ENCODE peak calls at places on chromosomes 11 and 22, in six cellular contexts. I is brain microvascular endothelial cell, J is PC-3, M is progenitor cell of endocrine pancreas, D is adrenal gland, G is WTC11. T is an unnamed sample.

GRCh38 chr11:819943-820649 is 1.4 kb downstream of the PNPLA2 start:
- DNase-seq in I (no peak), J (peak; percentile 88), M (peak; percentile 60), D (peak; percentile 97), G (peak; percentile 81), T (peak; percentile 98)

GRCh38 chr11:19632435-19632834 is 80.2 kb upstream of the NAV2 start:
- DNase-seq in I (no peak), J (peak; percentile 36), M (no peak), D (no peak), G (no peak), T (no peak)

GRCh38 chr11:88520391-88520790 is 182.9 kb upstream of the CTSC start:
- DNase-seq in I (no peak), J (no peak), M (no peak), D (no peak), G (no peak), T (no peak)

GRCh38 chr22:49913026-49913425 is 5.2 kb downstream of the ALG12 start:
- DNase-seq in I (no peak), J (no peak), M (no peak), D (no peak), G (no peak), T (no peak)

GRCh38 chr11:91104237-91104636 is 881.4 kb upstream of the CHORDC1 start:
- DNase-seq in I (peak; percentile 52), J (peak; percentile 89), M (no peak), D (peak; percentile 26), G (no peak), T (no peak)

GRCh38 chr11:133917921-133918605 is 38.7 kb downstream of the IGSF9B start:
- DNase-seq in I (no peak), J (no peak), M (no peak), D (no peak), G (peak; percentile 42), T (no peak)

GRCh38 chr22:19701420-19702145 is 12.7 kb upstream of the SEPTIN5 start:
- DNase-seq in I (no peak), J (no peak), M (no peak), D (no peak), G (no peak), T (no peak)

GRCh38 chr22:25141994-25142620 is 57.6 kb upstream of the CRYBB3 start:
- DNase-seq in I (no peak), J (no peak), M (no peak), D (peak; percentile 66), G (no peak), T (no peak)

GRCh38 chr11:47928426-47928825 is 51.9 kb upstream of the PTPRJ start:
- DNase-seq in I (no peak), J (no peak), M (no peak), D (no peak), G (no peak), T (no peak)

GRCh38 chr11:70078095-70078795 is at the start of gene ANO1:
- DNase-seq in I (no peak), J (peak; percentile 51), M (no peak), D (no peak), G (peak; percentile 36), T (no peak)

GRCh38 chr22:22616636-22617035 is 27.8 kb upstream of the GGTLC2 start:
- DNase-seq in I (no peak), J (no peak), M (no peak), D (no peak), G (no peak), T (no peak)

GRCh38 chr11:102632026-102632425 is 6.9 kb upstream of the MMP20 start:
- DNase-seq in I (no peak), J (peak; percentile 17), M (no peak), D (no peak), G (no peak), T (no peak)

GRCh38 chr11:112961751-112962747 is 829 bp downstream of the NCAM1 start:
- DNase-seq in I (no peak), J (no peak), M (peak; percentile 22), D (peak; percentile 23), G (peak; percentile 31), T (no peak)

DNA sequence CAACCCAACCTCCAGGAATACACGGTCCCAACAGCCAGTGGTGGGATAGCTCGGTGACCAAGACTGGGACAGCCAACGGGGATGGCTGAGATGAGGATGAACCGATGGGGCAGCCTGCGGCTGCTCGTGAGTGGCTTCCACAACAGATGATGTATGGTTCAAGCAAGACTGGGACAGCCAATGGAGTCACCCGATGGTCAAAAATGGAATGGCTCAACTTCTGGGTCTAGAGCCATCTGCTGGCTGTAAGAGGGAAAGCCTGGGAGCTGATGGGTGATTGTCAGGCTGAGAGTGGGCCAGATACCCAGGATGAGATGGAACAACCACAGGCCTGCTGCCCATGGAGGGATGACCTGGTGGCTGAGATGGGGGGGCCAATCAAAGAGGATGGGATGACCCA is 35.5 kb downstream of the SYT7 start:
- DNase-seq in I (peak; percentile 11), J (peak; percentile 33), M (no peak), D (no peak), G (no peak), T (no peak)
- TF ChIP-seq CTCF in I (peak; percentile 73), J (peak; percentile 82), M (peak; percentile 17), D (peak; percentile 21), G (peak; percentile 38), T (no peak)

GRCh38 chr11:72331761-72332160 is 87.8 kb upstream of the PHOX2A start:
- DNase-seq in I (no peak), J (no peak), M (no peak), D (no peak), G (no peak), T (no peak)

GRCh38 chr11:72333657-72334056 is 89.7 kb upstream of the PHOX2A start:
- DNase-seq in I (no peak), J (no peak), M (no peak), D (no peak), G (peak; percentile 69), T (no peak)

GRCh38 chr11:72330131-72330727 is 86.3 kb upstream of the PHOX2A start:
- DNase-seq in I (no peak), J (no peak), M (no peak), D (no peak), G (no peak), T (no peak)

GRCh38 chr11:72326151-72326842 is 82.3 kb upstream of the PHOX2A start:
- DNase-seq in I (peak; percentile 84), J (peak; percentile 36), M (no peak), D (no peak), G (no peak), T (no peak)

GRCh38 chr11:72328366-72329224 is 84.6 kb upstream of the PHOX2A start:
- DNase-seq in I (no peak), J (peak; percentile 25), M (no peak), D (peak; percentile 25), G (no peak), T (no peak)
- TF ChIP-seq CTCF in I (peak; percentile 27), J (peak; percentile 28), M (no peak), D (no peak), G (no peak), T (no peak)

DNA sequence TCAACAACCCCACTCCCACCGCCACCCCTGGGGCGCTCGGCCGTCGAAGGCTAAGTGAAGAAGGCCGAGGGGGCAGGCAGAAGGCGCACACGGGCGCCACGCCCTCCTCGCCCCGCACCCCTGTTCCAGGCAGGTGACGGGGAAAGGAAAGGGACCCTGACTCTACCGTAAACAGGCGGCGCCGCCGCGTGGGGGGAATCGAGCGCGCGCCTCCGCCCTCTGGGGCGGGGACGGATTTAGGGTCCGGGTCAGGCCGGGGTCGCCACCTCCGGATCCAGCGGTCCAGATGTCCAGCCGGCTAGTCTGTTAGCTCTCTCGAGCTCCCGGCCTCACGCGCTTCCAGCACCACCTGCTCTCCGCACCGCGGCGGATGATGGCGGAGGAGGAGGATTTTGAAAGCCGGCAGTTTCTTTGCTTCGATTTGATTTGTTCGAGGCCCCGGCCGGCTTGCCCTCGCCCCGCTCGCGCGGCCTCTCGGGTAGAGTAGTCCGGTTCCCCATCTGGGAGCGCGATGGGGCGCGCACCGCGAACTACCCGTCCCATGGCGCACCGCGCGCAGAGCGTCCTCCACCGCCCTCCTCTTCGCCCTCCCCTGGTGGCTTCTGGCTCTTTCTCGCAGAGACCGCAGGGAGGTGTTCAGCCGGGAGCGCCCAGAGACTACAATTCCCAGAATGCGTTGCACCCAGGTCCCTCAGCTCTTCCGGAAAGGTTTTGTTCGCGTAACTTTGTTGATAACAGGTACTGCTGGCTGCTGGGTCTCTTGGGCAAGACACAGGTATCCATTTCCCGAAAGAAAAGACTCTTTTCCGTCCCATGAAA is at the start of gene RANGAP1:
- DNase-seq in I (peak; percentile 98), J (peak; percentile 96), M (peak; percentile 97), D (peak; percentile 99), G (peak; percentile 99), T (peak; percentile 99)
- TF ChIP-seq CTCF in I (peak; percentile 30), J (no peak), M (peak; percentile 25), D (peak; percentile 41), G (no peak), T (no peak)

GRCh38 chr11:45182902-45183301 is 36.5 kb downstream of the PRDM11 start:
- DNase-seq in I (peak; percentile 20), J (peak; percentile 48), M (no peak), D (peak; percentile 38), G (peak; percentile 47), T (peak; percentile 82)

GRCh38 chr11:45180158-45180887 is 33.9 kb downstream of the PRDM11 start:
- DNase-seq in I (no peak), J (peak; percentile 56), M (peak; percentile 56), D (peak; percentile 44), G (peak; percentile 63), T (no peak)

GRCh38 chr11:45179686-45180085 is 33.2 kb downstream of the PRDM11 start:
- DNase-seq in I (no peak), J (no peak), M (no peak), D (no peak), G (no peak), T (peak; percentile 85)

GRCh38 chr11:45181595-45182550 is 35.4 kb downstream of the PRDM11 start:
- DNase-seq in I (no peak), J (no peak), M (no peak), D (no peak), G (no peak), T (peak; percentile 83)

DNA sequence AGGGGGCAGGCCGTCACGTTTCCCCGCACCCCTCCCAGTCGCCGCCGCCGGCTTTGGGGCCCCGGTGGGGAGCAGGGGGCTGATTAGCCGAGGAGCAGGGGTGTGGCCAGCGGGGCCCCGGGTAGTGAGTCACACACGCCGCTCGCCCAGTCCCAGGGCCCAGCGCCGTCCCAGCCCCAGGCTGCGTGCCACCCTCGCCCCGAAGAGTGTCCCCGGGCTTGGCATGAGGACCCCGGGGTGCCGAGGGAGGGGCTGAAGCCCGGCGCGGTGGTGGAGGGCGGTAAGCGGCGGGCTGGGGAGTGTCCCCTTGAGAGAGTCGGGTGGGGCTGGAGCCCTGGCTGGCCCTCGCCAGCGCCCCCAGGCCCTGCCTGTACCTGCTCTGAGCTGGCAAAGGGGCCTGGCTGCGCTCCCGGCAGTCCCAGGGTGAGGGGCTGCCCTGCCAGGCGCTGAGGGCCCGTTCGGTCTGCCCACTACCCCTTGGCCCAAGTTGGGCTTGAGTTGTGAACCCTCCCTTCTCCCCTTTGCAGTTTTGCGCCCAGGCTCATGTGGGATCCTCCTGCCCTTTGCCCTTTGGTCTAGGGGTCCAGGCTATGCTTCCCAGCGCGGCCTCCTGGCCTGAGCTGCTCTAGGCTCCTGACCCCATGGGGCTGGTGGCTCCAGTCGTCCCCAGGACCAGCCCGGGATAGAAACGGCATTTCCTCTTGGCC is 34.6 kb downstream of the PRDM11 start:
- DNase-seq in I (peak; percentile 17), J (peak; percentile 52), M (peak; percentile 48), D (peak; percentile 66), G (no peak), T (peak; percentile 92)
- TF ChIP-seq CTCF in I (no peak), J (no peak), M (no peak), D (no peak), G (no peak), T (no peak)

DNA sequence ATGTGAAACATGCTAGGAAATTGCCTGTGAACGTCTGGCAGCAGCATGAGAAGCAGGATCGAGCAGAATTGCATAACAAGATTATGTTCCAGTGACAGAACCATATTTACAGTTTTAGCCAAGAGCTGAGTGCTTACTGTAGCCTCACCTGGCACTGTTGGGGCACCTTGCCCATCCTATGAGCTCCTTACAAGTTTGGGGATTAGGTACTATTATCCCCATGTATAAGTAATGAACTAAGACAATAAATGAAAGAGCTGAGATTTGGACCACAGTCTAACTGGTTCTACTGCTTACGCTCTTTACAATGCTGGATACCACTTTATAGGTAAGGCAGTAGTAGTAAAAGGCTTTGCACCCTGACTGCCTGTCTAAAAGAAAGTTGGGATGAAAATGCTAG is 17.1 kb upstream of the PATE1 start:
- DNase-seq in I (no peak), J (no peak), M (no peak), D (no peak), G (no peak), T (no peak)
- TF ChIP-seq CTCF in I (no peak), J (no peak), M (no peak), D (no peak), G (no peak), T (no peak)